ENCODE peak calls at places on chromosomes 12 and 14, in nine cellular contexts. C is HuH-7.5; T is AG04450; I is frontal cortex; X is OCI-LY7; W is CD8-positive, alpha-beta memory T cell; V is foreskin fibroblast; M is MG63; D is activated naive CD4-positive, alpha-beta T cell treated with Interleukin-2 at 50 U/mL for 16 hours. H is an unnamed sample.

GRCh38 chr12:12701457-12701856 is 5.5 kb upstream of the GPR19 start:
- DNase-seq in X (no peak), M (no peak), W (no peak), C (no peak), T (no peak), D (no peak), I (no peak), V (no peak), H (no peak)

GRCh38 chr12:54135621-54136027 is 53.2 kb downstream of the SMUG1 start:
- DNase-seq in X (no peak), W (no peak), C (peak), M (no peak), I (no peak), V (no peak), T (no peak), D (no peak), H (peak)

GRCh38 chr14:104696671-104697316 is 7.4 kb downstream of the INF2 start:
- DNase-seq in X (no peak), I (no peak), W (no peak), M (no peak), V (no peak), T (no peak), D (no peak), C (no peak), H (no peak)

GRCh38 chr12:11576104-11576503 is 73.4 kb upstream of the ETV6 start:
- DNase-seq in M (peak), T (no peak), W (no peak), X (no peak), I (no peak), C (no peak), D (peak), V (peak), H (no peak)

GRCh38 chr12:28817524-28817923 is 331.6 kb upstream of the FAR2 start:
- DNase-seq in C (no peak), T (no peak), X (no peak), W (no peak), V (no peak), I (no peak), D (no peak), M (no peak), H (no peak)

GRCh38 chr12:47415054-47415453 is 290.8 kb downstream of the RPAP3 start:
- DNase-seq in D (no peak), M (peak), V (no peak), C (no peak), X (no peak), W (no peak), I (no peak), T (no peak), H (no peak)

GRCh38 chr14:97180304-97181200 is 383.4 kb downstream of the VRK1 start:
- DNase-seq in I (peak), C (no peak), X (no peak), V (peak), W (no peak), T (no peak), D (no peak), M (peak), H (peak)

GRCh38 chr14:67416085-67416484 is 4.1 kb upstream of the PLEK2 start:
- DNase-seq in T (no peak), C (no peak), I (no peak), M (no peak), W (no peak), V (no peak), X (no peak), D (no peak), H (no peak)

GRCh38 chr12:116931665-116932064 is 20.9 kb downstream of the FBXW8 start:
- DNase-seq in T (no peak), X (no peak), M (no peak), D (no peak), W (no peak), I (no peak), V (no peak), C (no peak), H (no peak)

GRCh38 chr14:69499436-69499835 is 14.9 kb downstream of the PLEKHD1 start:
- DNase-seq in X (no peak), V (no peak), M (no peak), C (no peak), I (no peak), T (no peak), W (no peak), D (no peak), H (no peak)

GRCh38 chr12:111451232-111451631 is 45.5 kb downstream of the SH2B3 start:
- DNase-seq in D (no peak), I (no peak), V (no peak), M (no peak), C (no peak), T (no peak), W (no peak), X (no peak), H (no peak)

GRCh38 chr14:96676161-96676560 is 121.0 kb upstream of the VRK1 start:
- DNase-seq in M (no peak), C (no peak), D (no peak), I (no peak), X (no peak), V (peak), T (no peak), W (no peak), H (no peak)